ENCODE peak calls at places on chromosomes 4 and X, in four cellular contexts. X, F, S and Q are unnamed samples. For H3K9me3, the result is how much of the 10 kb centered on the place peaks cover.

GRCh38 chr4:54185380-54185779 is 43.7 kb upstream of the PDGFRA start:
- DNase-seq in S (peak), F (peak), X (no peak), Q (no peak)

GRCh38 chr4:126238010-126238409 is 923.3 kb downstream of the FAT4 start:
- DNase-seq in S (no peak), F (no peak), X (no peak), Q (no peak)

GRCh38 chr4:77251751-77252150 is 94.7 kb downstream of the CCNG2 start:
- DNase-seq in F (no peak), S (no peak), X (no peak), Q (no peak)

GRCh38 chr4:114015444-114015899 is 36.0 kb upstream of the ARSJ start:
- DNase-seq in F (no peak), X (no peak), S (peak), Q (peak)

GRCh38 chr4:108943971-108944370 is 181.1 kb upstream of the ETNPPL start:
- DNase-seq in X (no peak), F (no peak), S (no peak), Q (no peak)

GRCh38 chr4:32858971-32859370 is 2138.8 kb downstream of the PCDH7 start:
- DNase-seq in X (no peak), F (no peak), S (peak), Q (no peak)

GRCh38 chr4:114386637-114387233 is 211.9 kb upstream of the UGT8 start:
- DNase-seq in S (peak), X (peak), F (peak), Q (no peak)

GRCh38 chr4:25405453-25405852 is 28.4 kb downstream of the ANAPC4 start:
- DNase-seq in F (no peak), X (no peak), S (no peak), Q (no peak)

GRCh38 chr4:174631901-174632758 is 109.8 kb upstream of the HPGD start:
- DNase-seq in S (peak), X (peak), F (peak), Q (peak)

GRCh38 chr4:105808459-105809041 is 86.7 kb upstream of the NPNT start:
- DNase-seq in S (peak), F (no peak), X (no peak), Q (no peak)

GRCh38 chr4:33882246-33882990 is 2361.9 kb downstream of the ARAP2 start:
- DNase-seq in X (no peak), S (no peak), F (no peak), Q (no peak)

GRCh38 chr4:109067509-109068205 is 234.8 kb downstream of the COL25A1 start:
- DNase-seq in S (no peak), X (no peak), F (no peak), Q (no peak)

GRCh38 chr4:184237612-184238011 is 19.9 kb upstream of the ENPP6 start:
- DNase-seq in F (no peak), S (no peak), X (no peak), Q (no peak)

GRCh38 chr4:146381263-146381872 is 140.4 kb downstream of the SLC10A7 start:
- DNase-seq in F (no peak), S (no peak), X (no peak), Q (no peak)

GRCh38 chr4:55032179-55032578 is 93.2 kb downstream of the KDR start:
- DNase-seq in F (no peak), S (no peak), X (no peak), Q (no peak)

GRCh38 chr4:4585012-4585670 is 43.3 kb upstream of the STX18 start:
- DNase-seq in X (no peak), F (no peak), S (no peak), Q (no peak)

GRCh38 chr4:159191989-159192388 is 89.1 kb downstream of the RAPGEF2 start:
- DNase-seq in X (peak), S (peak), F (no peak), Q (no peak)

GRCh38 chr4:139453041-139453370 is 915 bp upstream of the RAB33B start:
- DNase-seq in S (no peak), F (no peak), X (peak), Q (peak)

GRCh38 chr4:139153411-139154133 is 23.4 kb downstream of the ELF2 start:
- DNase-seq in F (no peak), X (peak), S (no peak), Q (no peak)

GRCh38 chr4:3252831-3253641 is 4.1 kb downstream of the MSANTD1 start:
- DNase-seq in F (no peak), X (no peak), S (no peak), Q (no peak)

GRCh38 chr4:104747635-104748034 is 252.9 kb upstream of the CXXC4 start:
- DNase-seq in F (no peak), X (peak), S (peak), Q (no peak)

GRCh38 chr4:53902786-53903185 is 161.6 kb downstream of the CHIC2 start:
- DNase-seq in X (no peak), F (no peak), S (no peak), Q (no peak)

GRCh38 chrX:72576161-72576896 is 3.7 kb upstream of the HDAC8 start:
- DNase-seq in X (peak), S (no peak), F (no peak), Q (no peak)

GRCh38 chr4:93203708-93204107 is 624.8 kb upstream of the ATOH1 start:
- DNase-seq in F (no peak), S (peak), X (peak), Q (no peak)

GRCh38 chr4:116733368-116733767 is 352.0 kb downstream of the TRAM1L1 start:
- DNase-seq in F (no peak), X (no peak), S (no peak), Q (no peak)

GRCh38 chr4:177182156-177182555 is 127.5 kb upstream of the NEIL3 start:
- DNase-seq in X (no peak), S (no peak), F (no peak), Q (no peak)

GRCh38 chr4:90982787-90983186 is 855.6 kb downstream of the CCSER1 start:
- DNase-seq in X (no peak), F (no peak), S (no peak), Q (no peak)

GRCh38 chr4:38449506-38450174 is 214.4 kb upstream of the KLF3 start:
- DNase-seq in S (no peak), X (peak), F (no peak), Q (no peak)

GRCh38 chrX:71514367-71515038 is 18.4 kb upstream of the OGT start:
- DNase-seq in F (no peak), X (no peak), S (no peak), Q (no peak)

GRCh38 chr4:103105558-103106356 is 6.1 kb upstream of the BDH2 start:
- DNase-seq in S (no peak), F (no peak), X (no peak), Q (no peak)

GRCh38 chrX:31070057-31070468 is 1.8 kb downstream of the FTHL17 start:
- DNase-seq in X (no peak), S (no peak), F (no peak), Q (no peak)

GRCh38 chr4:145939856-145940255 is 1.2 kb upstream of the ZNF827 start:
- DNase-seq in F (no peak), S (no peak), X (no peak), Q (no peak)

GRCh38 chrX:32155044-32155638 is 1056.2 kb downstream of the DMD start:
- DNase-seq in S (no peak), F (no peak), X (no peak), Q (no peak)

GRCh38 chrX:19121898-19122640 is at the start of gene ADGRG2:
- DNase-seq in X (no peak), S (no peak), F (no peak), Q (no peak)

GRCh38 chr4:53905935-53906377 is 158.4 kb downstream of the CHIC2 start:
- DNase-seq in S (no peak), X (peak), F (no peak), Q (no peak)

GRCh38 chr4:56213543-56213942 is 173.7 kb downstream of the AASDH start:
- DNase-seq in F (no peak), X (no peak), S (no peak), Q (no peak)

GRCh38 chr4:44186096-44186849 is 262.3 kb downstream of the KCTD8 start:
- DNase-seq in S (no peak), F (no peak), X (no peak), Q (no peak)

DNA sequence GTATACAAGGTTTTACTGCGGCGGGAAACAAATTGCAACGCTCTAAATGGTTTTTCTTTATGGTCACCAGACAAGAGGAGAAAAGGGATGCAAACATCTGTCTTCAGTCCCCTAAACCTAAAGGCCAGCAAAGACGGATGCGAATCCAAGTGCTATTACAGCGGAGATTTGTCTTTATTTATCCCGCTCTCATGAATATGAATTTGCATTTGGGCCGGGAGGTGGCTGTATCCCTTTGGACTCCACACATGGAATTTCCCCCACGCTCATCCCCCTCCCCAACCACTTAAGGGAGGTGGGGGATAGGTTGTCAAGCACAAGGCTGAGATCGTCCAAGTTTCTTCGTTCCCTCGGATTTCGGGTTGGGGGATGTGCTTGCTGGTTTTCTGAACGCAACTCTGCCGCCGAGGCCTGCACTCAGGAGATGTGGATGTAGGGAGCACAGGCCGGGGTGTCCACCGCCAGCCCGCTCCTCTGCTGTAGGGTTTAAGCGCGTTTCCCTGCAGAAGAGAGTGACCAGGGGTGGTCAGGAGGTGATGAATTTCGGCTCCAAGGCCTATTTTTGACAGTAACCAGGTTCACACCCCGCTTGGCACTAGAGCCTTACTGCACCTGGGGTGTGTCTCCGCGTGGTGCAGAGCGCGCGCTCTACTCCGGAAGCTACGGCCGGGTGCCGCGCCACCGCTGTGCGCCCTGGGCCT is 2.2 kb upstream of the PHOX2B start:
- DNase-seq in S (no peak), X (no peak), F (no peak), Q (no peak)
- H3K9me3 ChIP-seq in S (under half), X (under half), F (under half), Q (under half)

GRCh38 chrX:40831750-40832149 is 96.4 kb upstream of the MED14 start:
- DNase-seq in S (no peak), X (no peak), F (no peak), Q (no peak)
- TF ChIP-seq TCF7L2 in S (no peak), X (no peak), F (no peak), Q (no peak)

DNA sequence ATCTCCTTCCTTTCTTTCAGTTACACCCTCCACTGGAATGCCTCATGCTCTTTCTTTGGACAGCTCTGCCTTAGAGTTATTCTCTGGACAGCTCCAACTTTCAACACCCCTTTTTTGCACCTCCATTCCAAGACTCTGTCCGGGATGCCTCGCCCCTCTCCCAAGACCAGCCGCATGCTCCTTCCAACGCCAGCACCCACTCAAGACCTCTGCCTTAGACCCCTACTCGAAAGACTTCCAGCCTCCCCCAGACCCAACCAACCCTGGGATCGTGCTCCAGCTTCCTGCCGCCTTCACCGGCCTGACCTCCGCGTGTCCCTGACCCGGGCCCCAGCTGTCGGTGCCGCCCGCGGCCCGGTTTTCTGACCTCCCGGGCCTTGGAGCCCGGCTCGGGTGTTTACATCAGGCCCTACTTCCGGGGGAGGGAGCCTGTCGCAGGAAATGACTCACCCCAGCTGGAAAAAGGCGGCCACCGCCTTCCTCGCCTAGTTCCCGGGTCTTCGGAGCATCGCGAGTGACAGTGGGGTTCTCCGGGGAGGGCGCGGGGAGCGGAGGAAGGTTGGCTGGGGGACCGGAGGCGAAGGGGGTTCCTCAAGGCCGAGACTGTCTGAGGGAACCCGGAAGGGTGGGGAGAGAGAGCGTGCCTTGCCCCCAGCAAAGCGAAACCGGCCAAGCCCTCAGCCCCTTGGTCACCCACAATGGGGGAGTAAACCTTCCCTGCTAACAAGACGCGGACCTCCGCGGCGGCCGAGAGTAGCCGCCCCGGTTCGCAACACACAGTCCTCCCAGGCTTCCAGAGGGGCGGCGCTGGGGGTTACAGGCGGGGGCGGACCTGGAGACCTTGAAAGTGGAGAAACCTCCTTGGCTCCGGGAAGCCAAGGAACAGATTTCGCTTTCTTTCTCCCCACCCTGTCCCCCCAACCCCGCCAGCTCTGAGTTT is at the start of gene WDR45:
- DNase-seq in F (peak), X (peak), S (no peak), Q (no peak)
- TF ChIP-seq REST in F (peak), X (no peak), S (no peak), Q (peak)

GRCh38 chr4:335515-335914 is 2.1 kb upstream of the ZNF141 start:
- DNase-seq in F (no peak), S (no peak), X (no peak), Q (no peak)
- H3K9me3 ChIP-seq in F (under half), S (under half), X (half or more), Q (under half)

GRCh38 chr4:48295116-48295515 is 25.5 kb upstream of the TEC start:
- DNase-seq in X (no peak), S (no peak), F (no peak), Q (no peak)
- TF ChIP-seq TCF7L2 in X (no peak), S (no peak), F (no peak), Q (no peak)

GRCh38 chr4:7105261-7105660 is 37.4 kb upstream of the GRPEL1 start:
- DNase-seq in X (no peak), F (no peak), S (no peak), Q (no peak)

GRCh38 chr4:7103599-7104365 is 35.9 kb upstream of the GRPEL1 start:
- DNase-seq in X (peak), S (no peak), F (no peak), Q (no peak)

GRCh38 chr4:7103031-7103598 is 35.3 kb upstream of the GRPEL1 start:
- DNase-seq in F (peak), X (peak), S (peak), Q (no peak)

GRCh38 chr4:7104366-7105031 is 36.6 kb upstream of the GRPEL1 start:
- DNase-seq in F (no peak), X (no peak), S (no peak), Q (no peak)

DNA sequence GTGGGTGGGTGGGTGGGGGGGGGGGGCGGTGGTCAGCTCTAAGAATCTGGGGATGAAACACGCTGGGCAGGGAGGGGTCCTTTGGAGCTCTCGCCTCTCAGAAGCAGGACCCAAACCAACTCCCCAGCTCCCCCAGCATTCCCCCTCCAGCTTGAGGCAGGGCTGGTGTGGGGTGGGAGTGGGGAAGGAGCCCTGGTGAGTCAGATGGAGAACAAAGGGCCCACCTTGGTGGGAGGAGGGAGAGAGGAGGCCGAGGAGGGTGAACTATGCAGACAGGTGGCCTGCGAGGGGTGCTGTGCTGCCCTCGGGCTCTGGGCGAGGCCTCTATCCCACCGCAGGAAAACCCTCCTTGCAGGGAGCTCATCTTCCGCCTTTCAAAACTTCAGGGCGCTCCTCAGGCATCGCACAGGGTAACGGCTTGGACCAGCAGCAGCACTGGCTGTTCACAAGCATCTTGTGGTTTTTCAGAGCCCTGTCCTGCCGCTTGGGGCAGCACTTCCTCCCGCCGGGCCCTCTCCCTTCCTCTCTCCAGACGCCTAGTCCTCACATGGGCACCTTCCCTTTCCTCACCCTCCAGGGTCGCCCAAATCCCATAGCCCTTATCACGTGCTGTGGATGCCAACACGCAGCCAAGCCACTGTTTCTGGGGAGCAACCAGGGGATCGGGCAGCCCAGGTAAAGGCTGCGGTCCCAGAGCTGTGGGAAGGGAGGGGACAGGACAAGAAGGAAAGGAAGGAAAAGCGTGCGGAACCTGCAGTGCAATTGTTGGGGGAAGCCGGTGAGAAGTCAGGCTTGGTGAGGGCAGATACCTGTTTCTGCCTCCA is 34.0 kb upstream of the GRPEL1 start:
- DNase-seq in F (peak), X (peak), S (peak), Q (no peak)
- TF ChIP-seq REST in F (no peak), X (no peak), S (no peak), Q (no peak)

GRCh38 chrX:22534643-22535042 is 261.9 kb downstream of the CBLL2 start:
- DNase-seq in X (no peak), S (no peak), F (no peak), Q (peak)

GRCh38 chrX:22538581-22538980 is 265.9 kb downstream of the CBLL2 start:
- DNase-seq in S (no peak), F (no peak), X (no peak), Q (no peak)

GRCh38 chrX:22533898-22534297 is 261.2 kb downstream of the CBLL2 start:
- DNase-seq in F (no peak), X (no peak), S (peak), Q (no peak)
- H3K9me3 ChIP-seq in F (under half), X (under half), S (under half), Q (under half)

GRCh38 chrX:115229337-115229991 is 4.4 kb downstream of the LRCH2 start:
- DNase-seq in F (no peak), X (no peak), S (no peak), Q (no peak)

GRCh38 chrX:115226929-115227328 is 7.0 kb downstream of the LRCH2 start:
- DNase-seq in X (peak), S (peak), F (no peak), Q (peak)
- TF ChIP-seq TCF7L2 in X (no peak), S (no peak), F (no peak), Q (no peak)

GRCh38 chr4:168273838-168274237 is 44.7 kb downstream of the DDX60 start:
- DNase-seq in F (no peak), X (no peak), S (no peak), Q (no peak)
- TF ChIP-seq REST in F (no peak), X (no peak), S (no peak), Q (no peak)